ENCODE peak calls at places on chromosomes 13 and 19, in four cellular contexts. K is astrocyte of the spinal cord, T is WTC11, I is HFFc6. F is an unnamed sample.

GRCh38 chr19:31226536-31226935 is 122.7 kb downstream of the TSHZ3 start:
- DNase-seq in K (no peak), T (no peak), I (no peak), F (no peak)

GRCh38 chr13:31588331-31588730 is 151.0 kb upstream of the RXFP2 start:
- DNase-seq in K (no peak), T (no peak), I (no peak), F (no peak)

GRCh38 chr13:104143760-104144406 is 1077.7 kb upstream of the SLC10A2 start:
- DNase-seq in K (peak; percentile 44), T (peak; percentile 14), I (no peak), F (no peak)

GRCh38 chr19:55536951-55537740 is at the start of gene SBK2:
- DNase-seq in K (no peak), T (peak; percentile 96), I (no peak), F (no peak)

GRCh38 chr13:72390909-72391308 is 336.5 kb downstream of the MZT1 start:
- DNase-seq in K (peak; percentile 2), T (no peak), I (peak; percentile 2), F (no peak)

GRCh38 chr13:42266464-42266863 is 5.5 kb upstream of the AKAP11 start:
- DNase-seq in K (peak; percentile 55), T (no peak), I (peak; percentile 6), F (no peak)

GRCh38 chr19:35168261-35168660 is 13.7 kb downstream of the FXYD5 start:
- DNase-seq in K (no peak), T (no peak), I (peak; percentile 65), F (peak; percentile 4)

GRCh38 chr13:39484506-39485313 is 118.3 kb downstream of the LHFPL6 start:
- DNase-seq in K (peak; percentile 82), T (no peak), I (peak; percentile 75), F (no peak)

GRCh38 chr13:100658363-100658762 is 16.2 kb downstream of the TMTC4 start:
- DNase-seq in K (no peak), T (no peak), I (no peak), F (no peak)

GRCh38 chr13:109146912-109147624 is 517.7 kb downstream of the MYO16 start:
- DNase-seq in K (peak; percentile 91), T (no peak), I (peak; percentile 89), F (no peak)

GRCh38 chr13:51841732-51842131 is 3.2 kb downstream of the TMEM272 start:
- DNase-seq in K (no peak), T (no peak), I (no peak), F (no peak)

GRCh38 chr13:40345654-40346372 is 320.6 kb downstream of the FOXO1 start:
- DNase-seq in K (no peak), T (peak; percentile 29), I (no peak), F (no peak)

GRCh38 chr13:95533545-95534135 is 18.9 kb upstream of the CLDN10 start:
- DNase-seq in K (no peak), T (peak; percentile 39), I (no peak), F (no peak)

GRCh38 chr19:55179570-55180484 is at the start of gene SYT5:
- DNase-seq in K (no peak), T (peak; percentile 75), I (no peak), F (peak; percentile 89)

GRCh38 chr19:51259348-51260245 is 8.7 kb downstream of the SIGLECL1 start:
- DNase-seq in K (no peak), T (peak; percentile 66), I (peak; percentile 4), F (peak; percentile 54)

GRCh38 chr13:75796825-75797224 is 160.7 kb downstream of the LMO7 start:
- DNase-seq in K (no peak), T (no peak), I (no peak), F (no peak)

GRCh38 chr13:33108620-33109019 is 92.4 kb downstream of the KL start:
- DNase-seq in K (no peak), T (no peak), I (peak; percentile 70), F (no peak)

GRCh38 chr19:7918615-7919421 is 1.3 kb upstream of the SNAPC2 start:
- DNase-seq in K (no peak), T (no peak), I (no peak), F (no peak)

GRCh38 chr13:99895999-99896695 is 75.4 kb downstream of the ZIC5 start:
- DNase-seq in K (no peak), T (peak; percentile 52), I (no peak), F (no peak)

GRCh38 chr19:19782783-19783182 is 38.8 kb downstream of the ZNF506 start:
- DNase-seq in K (no peak), T (no peak), I (no peak), F (no peak)

GRCh38 chr13:23960566-23961156 is 63.4 kb upstream of the C1QTNF9B start:
- DNase-seq in K (peak; percentile 56), T (no peak), I (peak; percentile 53), F (no peak)

GRCh38 chr19:38975214-38975860 is at the start of gene FBXO17:
- DNase-seq in K (peak; percentile 54), T (peak; percentile 58), I (peak; percentile 46), F (peak; percentile 48)

GRCh38 chr19:5767949-5768348 is 16.6 kb downstream of the PRR22 start:
- DNase-seq in K (no peak), T (no peak), I (no peak), F (no peak)

GRCh38 chr13:74204606-74205312 is 70.6 kb upstream of the KLF12 start:
- DNase-seq in K (peak; percentile 65), T (no peak), I (peak; percentile 31), F (no peak)

GRCh38 chr13:32471187-32471922 is 43.4 kb upstream of the N4BP2L1 start:
- DNase-seq in K (no peak), T (no peak), I (no peak), F (no peak)

GRCh38 chr13:28441533-28441928 is 53.4 kb downstream of the FLT1 start:
- DNase-seq in K (no peak), T (no peak), I (no peak), F (no peak)

GRCh38 chr13:43516401-43516826 is 270.4 kb downstream of the ENOX1 start:
- DNase-seq in K (peak; percentile 82), T (no peak), I (peak; percentile 41), F (no peak)

GRCh38 chr13:43511260-43511970 is 275.4 kb downstream of the ENOX1 start:
- DNase-seq in K (no peak), T (no peak), I (no peak), F (no peak)

DNA sequence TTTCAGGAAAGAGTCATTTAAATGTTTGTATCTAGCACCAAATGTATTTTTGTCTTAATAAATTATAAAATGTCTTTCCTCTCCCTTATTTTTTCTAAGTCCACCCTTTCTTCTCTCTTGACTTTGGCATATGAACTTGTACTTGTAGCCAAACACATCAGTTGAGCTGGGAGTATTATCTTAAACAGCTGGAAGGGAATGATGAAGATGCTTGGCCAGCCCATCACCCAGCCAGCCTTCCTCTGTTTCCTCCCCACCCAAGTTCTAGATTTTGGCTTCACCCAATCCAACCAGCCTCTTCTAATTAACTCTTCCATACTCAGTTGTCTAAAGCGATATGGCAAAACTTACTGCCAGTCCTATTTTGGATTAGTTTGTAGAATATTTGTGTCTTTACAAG is 272.4 kb downstream of the ENOX1 start:
- DNase-seq in K (no peak), T (no peak), I (no peak), F (no peak)
- TF ChIP-seq CTCF in K (no peak), T (no peak), I (no peak), F (no peak)

GRCh38 chr19:29667390-29667783 is 2.1 kb downstream of the PLEKHF1 start:
- DNase-seq in K (no peak), T (no peak), I (no peak), F (no peak)

GRCh38 chr19:29670255-29670654 is 5.0 kb downstream of the PLEKHF1 start:
- DNase-seq in K (no peak), T (no peak), I (no peak), F (no peak)

GRCh38 chr19:29667941-29668340 is 2.7 kb downstream of the PLEKHF1 start:
- DNase-seq in K (no peak), T (no peak), I (no peak), F (peak; percentile 46)

GRCh38 chr19:29666634-29667389 is 1.6 kb downstream of the PLEKHF1 start:
- DNase-seq in K (peak; percentile 88), T (peak; percentile 66), I (peak; percentile 41), F (no peak)

GRCh38 chr19:29668746-29669609 is 3.7 kb downstream of the PLEKHF1 start:
- DNase-seq in K (no peak), T (peak; percentile 41), I (no peak), F (no peak)
- TF ChIP-seq CTCF in K (peak; percentile 32), T (no peak), I (peak; percentile 66), F (peak; percentile 19)

GRCh38 chr13:97266734-97267417 is 44.7 kb downstream of the MBNL2 start:
- DNase-seq in K (peak; percentile 72), T (no peak), I (no peak), F (no peak)

GRCh38 chr13:97266328-97266727 is 44.2 kb downstream of the MBNL2 start:
- DNase-seq in K (no peak), T (peak; percentile 34), I (no peak), F (no peak)

GRCh38 chr13:97267418-97268059 is 45.4 kb downstream of the MBNL2 start:
- DNase-seq in K (no peak), T (peak; percentile 64), I (no peak), F (no peak)

GRCh38 chr13:97269603-97270002 is 47.5 kb downstream of the MBNL2 start:
- DNase-seq in K (no peak), T (no peak), I (no peak), F (no peak)

GRCh38 chr13:97268772-97269171 is 46.6 kb downstream of the MBNL2 start:
- DNase-seq in K (no peak), T (peak; percentile 20), I (no peak), F (no peak)
- TF ChIP-seq CTCF in K (peak; percentile 14), T (no peak), I (peak; percentile 46), F (no peak)

GRCh38 chr19:3573162-3573857 is 566 bp downstream of the HMG20B start:
- DNase-seq in K (no peak), T (peak; percentile 38), I (no peak), F (no peak)

GRCh38 chr19:3572132-3572854 is 451 bp upstream of the HMG20B start:
- DNase-seq in K (peak; percentile 100), T (peak; percentile 100), I (peak; percentile 99), F (peak; percentile 99)

GRCh38 chr19:3572855-3573161 is at the start of gene HMG20B:
- DNase-seq in K (no peak), T (no peak), I (no peak), F (no peak)

GRCh38 chr19:3573858-3574637 is 1.3 kb downstream of the HMG20B start:
- DNase-seq in K (peak; percentile 96), T (peak; percentile 100), I (peak; percentile 93), F (peak; percentile 92)

DNA sequence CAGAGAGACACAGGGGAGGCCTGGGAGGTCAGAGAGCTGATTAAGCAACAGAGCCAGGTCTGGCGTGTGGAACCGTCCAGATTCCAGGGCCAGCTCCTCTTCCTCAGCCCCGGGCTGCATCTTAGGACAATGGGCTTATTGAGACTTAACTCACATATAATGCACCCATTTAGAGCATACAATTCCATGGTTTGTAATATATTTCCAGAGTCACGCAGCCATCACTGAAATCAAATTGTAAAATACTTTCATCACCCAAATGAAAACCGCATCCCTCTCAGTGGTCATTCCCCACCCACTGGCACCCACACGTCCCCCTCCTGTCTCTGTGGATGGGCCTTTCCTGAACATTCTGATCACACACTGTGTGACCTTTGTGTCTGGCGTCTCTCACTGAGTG is 2.1 kb upstream of the HMG20B start:
- DNase-seq in K (no peak), T (no peak), I (no peak), F (no peak)
- TF ChIP-seq CTCF in K (no peak), T (no peak), I (no peak), F (no peak)